ENCODE peak calls at places on chromosomes 1 and 21, in eight cellular contexts. P is NCI-H446; X is neuronal stem cell; O is GM10248; N is activated T-helper 1 cell treated with anti-CD3 and anti-CD28 coated beads, Interleukin-12 subunit alpha, Interleukin-12 subunit beta, Interleukin-2, Interleukin-4 antibody, amounts not matched to agents 30 ng/mL and 10 ng/mL and 1 ng/mL, durations not matched to agents 14 hours and 24 hours and 36 hours; S is activated CD4-positive, alpha-beta memory T cell treated with anti-CD3 and anti-CD28 coated beads, Interleukin-2, amount 10 ng/mL, durations not matched to agents 7 days and 5 days; Q is stimulated activated CD4-positive, alpha-beta T cell treated with anti-CD3 and anti-CD28 coated beads, Interleukin-12 subunit alpha, Interleukin-12 subunit beta, amount 100 ng/mL, for 4 hours; K is hypothalamus. V is an unnamed sample.

GRCh38 chr1:8167936-8168335 is 141.8 kb upstream of the ERRFI1 start:
- DNase-seq in P (no peak), X (no peak), O (no peak), N (no peak), S (peak), Q (no peak), K (no peak), V (no peak)

GRCh38 chr1:16073490-16074104 is at the start of gene FAM131C:
- DNase-seq in P (no peak), X (no peak), O (peak), N (peak), S (peak), Q (peak), K (no peak), V (peak)

GRCh38 chr1:217048104-217048707 is 325.0 kb upstream of the ESRRG start:
- DNase-seq in P (no peak), X (no peak), O (peak), N (no peak), S (no peak), Q (no peak), K (no peak), V (no peak)

GRCh38 chr1:40847023-40847740 is 15.0 kb downstream of the CITED4 start:
- DNase-seq in P (no peak), X (no peak), O (no peak), N (no peak), S (no peak), Q (no peak), K (no peak), V (no peak)

GRCh38 chr21:25639167-25639921 is at the start of gene JAM2:
- DNase-seq in P (peak), X (peak), O (peak), N (peak), S (peak), Q (peak), K (peak), V (peak)

GRCh38 chr1:39385067-39385988 is 106.1 kb upstream of the BMP8A start:
- DNase-seq in P (no peak), X (no peak), O (no peak), N (no peak), S (no peak), Q (no peak), K (no peak), V (no peak)

GRCh38 chr1:104132386-104132973 is 382.8 kb downstream of the AMY1C start:
- DNase-seq in P (peak), X (peak), O (no peak), N (no peak), S (no peak), Q (no peak), K (no peak), V (no peak)

GRCh38 chr21:45454924-45455315 is 50.0 kb downstream of the COL18A1 start:
- DNase-seq in P (no peak), X (no peak), O (no peak), N (no peak), S (no peak), Q (no peak), K (no peak), V (no peak)

GRCh38 chr1:89719502-89720306 is 86.8 kb downstream of the LRRC8C start:
- DNase-seq in P (no peak), X (peak), O (peak), N (no peak), S (no peak), Q (no peak), K (no peak), V (no peak)

GRCh38 chr1:24387636-24388035 is 25.9 kb downstream of the STPG1 start:
- DNase-seq in P (no peak), X (no peak), O (no peak), N (no peak), S (no peak), Q (no peak), K (no peak), V (no peak)

GRCh38 chr1:28756846-28757245 is 20.1 kb downstream of the YTHDF2 start:
- DNase-seq in P (no peak), X (no peak), O (no peak), N (no peak), S (no peak), Q (no peak), K (no peak), V (no peak)

GRCh38 chr1:118254001-118254400 is 69.0 kb upstream of the SPAG17 start:
- DNase-seq in P (no peak), X (no peak), O (no peak), N (no peak), S (no peak), Q (no peak), K (no peak), V (no peak)

GRCh38 chr1:206769331-206769731 is 1.2 kb upstream of the IL19 start:
- DNase-seq in P (no peak), X (no peak), O (peak), N (peak), S (peak), Q (peak), K (no peak), V (no peak)

GRCh38 chr1:28067523-28068090 is 20.8 kb downstream of the EYA3 start:
- DNase-seq in P (no peak), X (no peak), O (no peak), N (no peak), S (no peak), Q (no peak), K (no peak), V (no peak)

GRCh38 chr21:39141502-39141901 is 41.7 kb downstream of the PSMG1 start:
- DNase-seq in P (no peak), X (no peak), O (no peak), N (no peak), S (no peak), Q (no peak), K (no peak), V (no peak)

GRCh38 chr1:37158113-37158749 is 123.9 kb upstream of the GRIK3 start:
- DNase-seq in P (no peak), X (no peak), O (no peak), N (no peak), S (no peak), Q (no peak), K (no peak), V (no peak)

GRCh38 chr1:37262439-37263170 is 211.8 kb upstream of the ZC3H12A start:
- DNase-seq in P (no peak), X (no peak), O (no peak), N (no peak), S (no peak), Q (no peak), K (no peak), V (no peak)

GRCh38 chr1:218459878-218460277 is 114.7 kb downstream of the TGFB2 start:
- DNase-seq in P (no peak), X (peak), O (no peak), N (no peak), S (no peak), Q (no peak), K (no peak), V (peak)

GRCh38 chr1:61182049-61182448 is 99.7 kb downstream of the NFIA start:
- DNase-seq in P (no peak), X (no peak), O (no peak), N (no peak), S (no peak), Q (no peak), K (no peak), V (no peak)